ENCODE peak calls at places on chromosome 13, in eight cellular contexts. V, Q, J, H, X, S, L and G are unnamed samples.
A peak's percentile ranks its signal among the peaks of the same experiment; 100 is the strongest.

GRCh38 chr13:78029891-78030290 is 111.3 kb upstream of the EDNRB start:
- DNase-seq in X (no peak), L (no peak), J (no peak), V (no peak), H (no peak), Q (no peak), S (no peak), G (no peak)

GRCh38 chr13:23547000-23547590 is 23.1 kb upstream of the TNFRSF19 start:
- DNase-seq in Q (no peak), J (peak; percentile 9), S (peak; percentile 80), X (no peak), L (peak; percentile 66), V (peak; percentile 7), H (peak; percentile 67), G (no peak)

GRCh38 chr13:94308808-94309207 is 170.7 kb downstream of the DCT start:
- DNase-seq in V (no peak), J (no peak), L (no peak), H (no peak), Q (no peak), S (no peak), X (no peak), G (no peak)

GRCh38 chr13:95676100-95676774 is 702 bp upstream of the DNAJC3 start:
- DNase-seq in X (peak; percentile 33), V (peak; percentile 39), J (peak; percentile 40), H (peak; percentile 53), Q (peak; percentile 69), L (no peak), S (no peak), G (no peak)

GRCh38 chr13:48000559-48001126 is 430 bp downstream of the SUCLA2 start:
- DNase-seq in L (no peak), S (no peak), X (peak; percentile 32), V (peak; percentile 2), Q (no peak), H (no peak), J (peak; percentile 26), G (no peak)

GRCh38 chr13:29292045-29292444 is 303.4 kb downstream of the SLC7A1 start:
- DNase-seq in V (no peak), X (no peak), S (no peak), J (no peak), Q (no peak), H (no peak), L (no peak), G (no peak)

GRCh38 chr13:20247963-20248362 is 15.8 kb upstream of the GJB6 start:
- DNase-seq in L (no peak), X (no peak), J (no peak), Q (no peak), V (no peak), S (no peak), H (no peak), G (no peak)

GRCh38 chr13:87954116-87954515 is 282.9 kb downstream of the SLITRK5 start:
- DNase-seq in V (no peak), H (peak; percentile 21), Q (no peak), X (no peak), L (no peak), J (no peak), S (no peak), G (no peak)

GRCh38 chr13:101452519-101453485 is at the start of gene ITGBL1:
- DNase-seq in L (peak; percentile 76), V (peak; percentile 25), X (no peak), S (peak; percentile 27), J (no peak), Q (peak; percentile 56), H (peak; percentile 8), G (no peak)

GRCh38 chr13:99265162-99265822 is 7.1 kb upstream of the GPR18 start:
- DNase-seq in L (no peak), J (no peak), Q (no peak), H (no peak), S (no peak), X (no peak), V (no peak), G (no peak)

GRCh38 chr13:66887088-66887487 is 343.0 kb downstream of the PCDH9 start:
- DNase-seq in L (no peak), S (no peak), Q (no peak), V (peak; percentile 57), H (peak; percentile 65), X (no peak), J (no peak), G (no peak)

GRCh38 chr13:100987993-100988392 is 313.4 kb upstream of the TMTC4 start:
- DNase-seq in V (peak; percentile 26), L (no peak), J (no peak), S (no peak), X (no peak), H (no peak), Q (no peak), G (no peak)

GRCh38 chr13:30353601-30354000 is 46.2 kb upstream of the KATNAL1 start:
- DNase-seq in X (no peak), H (no peak), S (no peak), L (no peak), J (no peak), V (no peak), Q (no peak), G (no peak)

GRCh38 chr13:33230178-33230881 is 55.2 kb downstream of the STARD13 start:
- DNase-seq in L (no peak), H (peak; percentile 63), X (no peak), Q (no peak), S (no peak), V (peak; percentile 87), J (no peak), G (no peak)

GRCh38 chr13:83453300-83453699 is 429.0 kb downstream of the SLITRK1 start:
- DNase-seq in H (no peak), L (no peak), V (no peak), X (no peak), J (no peak), Q (no peak), S (peak; percentile 3), G (no peak)

GRCh38 chr13:41137951-41138350 is 5.3 kb upstream of the KBTBD6 start:
- DNase-seq in L (no peak), J (no peak), X (no peak), V (peak; percentile 81), H (peak; percentile 16), Q (no peak), S (no peak), G (no peak)

GRCh38 chr13:97113231-97114001 is 108.7 kb upstream of the MBNL2 start:
- DNase-seq in Q (no peak), V (no peak), S (no peak), L (no peak), H (no peak), J (no peak), X (no peak), G (peak; percentile 11)

GRCh38 chr13:81927347-81927746 is 1586.4 kb upstream of the SPRY2 start:
- DNase-seq in J (no peak), V (no peak), S (no peak), X (no peak), Q (no peak), H (no peak), L (no peak), G (no peak)

GRCh38 chr13:20583803-20584293 is 16.9 kb downstream of the IFT88 start:
- DNase-seq in J (no peak), L (no peak), V (no peak), Q (no peak), S (no peak), H (no peak), X (no peak), G (no peak)

GRCh38 chr13:56924401-56924800 is 216.3 kb upstream of the PRR20A start:
- DNase-seq in Q (no peak), S (no peak), X (no peak), L (no peak), H (no peak), J (no peak), V (no peak), G (no peak)

GRCh38 chr13:71304861-71305260 is 562.1 kb downstream of the DACH1 start:
- DNase-seq in H (no peak), S (no peak), L (no peak), J (no peak), Q (no peak), X (no peak), V (no peak), G (no peak)

GRCh38 chr13:71300602-71301001 is 566.4 kb downstream of the DACH1 start:
- DNase-seq in H (no peak), V (no peak), S (no peak), X (no peak), Q (no peak), J (no peak), L (no peak), G (no peak)

GRCh38 chr13:71306821-71307220 is 560.2 kb downstream of the DACH1 start:
- DNase-seq in V (no peak), S (no peak), H (no peak), Q (no peak), X (no peak), L (no peak), J (no peak), G (no peak)

DNA sequence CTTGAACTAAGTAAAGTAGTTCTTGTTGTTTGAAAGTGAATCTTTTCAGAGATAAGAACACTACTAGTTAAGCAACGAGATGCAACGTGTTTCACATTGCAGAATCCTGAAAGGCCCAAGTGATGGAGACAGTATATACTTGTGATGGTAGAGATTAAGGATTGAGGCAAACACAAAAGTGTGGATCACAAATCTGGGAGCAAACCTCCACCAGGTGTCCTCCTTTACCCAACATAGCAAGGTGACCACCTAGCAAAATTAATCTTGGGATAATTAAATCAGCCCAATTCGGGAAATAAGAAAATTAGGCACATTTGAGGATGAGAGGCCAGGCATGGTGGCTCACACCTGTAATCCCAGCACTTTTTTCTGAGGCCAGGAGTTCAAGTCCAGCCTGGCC is 563.9 kb downstream of the DACH1 start:
- DNase-seq in J (no peak), X (no peak), S (no peak), V (no peak), Q (no peak), L (no peak), H (peak; percentile 4), G (no peak)
- TF ChIP-seq CTCF in J (no peak), X (no peak), S (peak; percentile 35), V (no peak), Q (peak; percentile 24), L (no peak), H (peak; percentile 5), G (no peak)

DNA sequence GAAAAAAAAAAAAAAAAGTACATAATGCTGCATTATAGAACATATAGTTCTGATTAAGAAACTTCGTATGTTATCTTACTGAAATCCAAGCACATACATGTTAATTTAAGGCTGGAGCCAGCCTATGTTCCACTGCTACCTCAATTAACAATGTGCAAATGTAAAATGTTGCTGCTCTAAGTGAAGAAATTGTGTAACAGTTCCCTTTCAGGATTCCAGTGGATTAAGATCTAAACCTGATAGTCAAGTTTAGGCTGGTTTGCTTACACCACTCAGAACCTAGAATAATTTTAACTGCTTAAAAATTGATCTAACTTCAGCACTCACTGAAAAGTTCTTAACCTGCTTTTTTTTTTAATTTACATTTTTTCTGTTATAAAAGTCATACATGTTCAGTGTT is 4.2 kb downstream of the VPS36 start:
- DNase-seq in H (peak; percentile 24), V (no peak), S (no peak), X (no peak), J (no peak), Q (peak; percentile 78), L (no peak), G (no peak)
- H3K9me3 ChIP-seq in H (no peaks in the 10 kb centered on the region), V (no peaks in the 10 kb centered on the region), S (no peaks in the 10 kb centered on the region), X (no peaks in the 10 kb centered on the region), J (no peaks in the 10 kb centered on the region), Q (no peaks in the 10 kb centered on the region), L (no peaks in the 10 kb centered on the region), G (no peaks in the 10 kb centered on the region)

GRCh38 chr13:50712469-50712868 is 131.0 kb downstream of the DLEU7 start:
- DNase-seq in H (no peak), Q (no peak), V (no peak), J (no peak), X (no peak), L (no peak), S (no peak), G (no peak)
- H3K27ac ChIP-seq in H (no peak overlapping the region), Q (no peak overlapping the region), V (no peak overlapping the region), J (peak overlapping the region; percentile 26), X (peak overlapping the region; percentile 7), L (no peak overlapping the region), S (no peak overlapping the region), G (no peak overlapping the region)

GRCh38 chr13:53775807-53776206 is 747.2 kb downstream of the OLFM4 start:
- DNase-seq in X (no peak), Q (no peak), H (no peak), V (no peak), L (no peak), S (no peak), J (no peak), G (no peak)
- TF ChIP-seq CTCF in X (no peak), Q (peak; percentile 23), H (no peak), V (no peak), L (no peak), S (no peak), J (no peak), G (no peak)